ENCODE peak calls at places on chromosomes 7 and 10, in six cellular contexts. G is AG04450; A is fibroblast of lung; J is astrocyte; S is CD4-positive, alpha-beta T cell; L is GM23338. F is an unnamed sample.

GRCh38 chr7:55538538-55538937 is 33.8 kb downstream of the VOPP1 start:
- DNase-seq in G (peak), A (peak), J (peak), S (no peak), L (no peak), F (peak)

GRCh38 chr10:31759124-31759798 is 169.4 kb downstream of the ARHGAP12 start:
- DNase-seq in G (no peak), A (no peak), J (peak), S (no peak), L (peak), F (no peak)

GRCh38 chr10:116815641-116816415 is 33.5 kb upstream of the ENO4 start:
- DNase-seq in G (no peak), A (peak), J (peak), S (no peak), L (no peak), F (peak)

GRCh38 chr10:35304649-35305048 is 31.7 kb upstream of the CCNY start:
- DNase-seq in G (no peak), A (no peak), J (no peak), S (no peak), L (peak), F (no peak)

GRCh38 chr10:58641708-58642107 is 129.0 kb downstream of the BICC1 start:
- DNase-seq in G (no peak), A (peak), J (peak), S (no peak), L (peak), F (no peak)

GRCh38 chr7:111741811-111742240 is 179.5 kb upstream of the IMMP2L start:
- DNase-seq in G (peak), A (peak), J (peak), S (peak), L (peak), F (no peak)

GRCh38 chr10:89342219-89342966 is 14.6 kb downstream of the IFIT3 start:
- DNase-seq in G (no peak), A (peak), J (peak), S (no peak), L (no peak), F (no peak)

GRCh38 chr10:117137911-117138642 is at the start of gene VAX1:
- DNase-seq in G (no peak), A (no peak), J (no peak), S (no peak), L (peak), F (no peak)

GRCh38 chr10:97888641-97889262 is 39.1 kb downstream of the GOLGA7B start:
- DNase-seq in G (no peak), A (peak), J (peak), S (no peak), L (peak), F (peak)

GRCh38 chr10:9211228-9211627 is 1156.7 kb downstream of the GATA3 start:
- DNase-seq in G (no peak), A (no peak), J (no peak), S (no peak), L (peak), F (no peak)

GRCh38 chr10:117483056-117483590 is 59.4 kb upstream of the EMX2 start:
- DNase-seq in G (no peak), A (no peak), J (no peak), S (no peak), L (no peak), F (no peak)

GRCh38 chr10:31678139-31678536 is 250.5 kb downstream of the ARHGAP12 start:
- DNase-seq in G (no peak), A (no peak), J (no peak), S (no peak), L (no peak), F (no peak)

GRCh38 chr10:58385784-58386112 is 538 bp downstream of the TFAM start:
- DNase-seq in G (no peak), A (peak), J (no peak), S (no peak), L (peak), F (no peak)

GRCh38 chr7:129170373-129171021 is 17.9 kb upstream of the SMO start:
- DNase-seq in G (no peak), A (no peak), J (no peak), S (no peak), L (peak), F (no peak)

GRCh38 chr10:7787150-7787856 is 490 bp downstream of the KIN start:
- DNase-seq in G (no peak), A (peak), J (no peak), S (no peak), L (peak), F (no peak)

GRCh38 chr10:61186408-61186807 is 242.4 kb upstream of the RHOBTB1 start:
- DNase-seq in G (no peak), A (no peak), J (no peak), S (no peak), L (no peak), F (no peak)

GRCh38 chr10:61187601-61188000 is 243.6 kb upstream of the RHOBTB1 start:
- DNase-seq in G (no peak), A (no peak), J (no peak), S (no peak), L (no peak), F (no peak)

GRCh38 chr10:61181832-61182231 is 237.8 kb upstream of the RHOBTB1 start:
- DNase-seq in G (no peak), A (no peak), J (no peak), S (no peak), L (no peak), F (no peak)

GRCh38 chr10:61184429-61184828 is 240.4 kb upstream of the RHOBTB1 start:
- DNase-seq in G (no peak), A (no peak), J (no peak), S (no peak), L (no peak), F (no peak)

DNA sequence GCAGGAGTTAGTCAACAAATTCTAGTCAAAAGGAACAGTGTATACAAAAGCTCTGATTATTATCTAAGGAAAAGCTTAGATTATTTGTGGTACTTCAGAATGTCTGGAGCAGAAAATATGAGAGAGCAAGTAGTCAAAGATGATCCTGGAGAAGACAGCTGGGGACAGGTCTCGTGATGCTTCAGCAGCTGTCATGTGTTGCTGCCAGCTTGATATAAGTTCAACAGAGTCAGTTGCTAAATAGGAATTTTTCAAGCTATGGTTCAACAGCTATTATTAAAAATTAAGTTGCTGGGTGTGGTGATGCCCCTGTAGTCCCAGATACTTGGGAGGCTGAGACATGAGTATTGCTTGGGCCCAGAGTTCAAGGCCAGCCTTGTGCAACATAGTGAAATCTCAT is 240.0 kb upstream of the RHOBTB1 start:
- DNase-seq in G (no peak), A (no peak), J (no peak), S (no peak), L (no peak), F (no peak)
- TF ChIP-seq CTCF in G (no peak), A (no peak), J (no peak), S (no peak), L (no peak), F (no peak)

GRCh38 chr7:27143022-27143949 is at the start of gene HOXA5:
- DNase-seq in G (peak), A (peak), J (peak), S (no peak), L (peak), F (no peak)
- TF ChIP-seq CTCF in G (peak), A (peak), J (peak), S (no peak), L (peak), F (no peak)

DNA sequence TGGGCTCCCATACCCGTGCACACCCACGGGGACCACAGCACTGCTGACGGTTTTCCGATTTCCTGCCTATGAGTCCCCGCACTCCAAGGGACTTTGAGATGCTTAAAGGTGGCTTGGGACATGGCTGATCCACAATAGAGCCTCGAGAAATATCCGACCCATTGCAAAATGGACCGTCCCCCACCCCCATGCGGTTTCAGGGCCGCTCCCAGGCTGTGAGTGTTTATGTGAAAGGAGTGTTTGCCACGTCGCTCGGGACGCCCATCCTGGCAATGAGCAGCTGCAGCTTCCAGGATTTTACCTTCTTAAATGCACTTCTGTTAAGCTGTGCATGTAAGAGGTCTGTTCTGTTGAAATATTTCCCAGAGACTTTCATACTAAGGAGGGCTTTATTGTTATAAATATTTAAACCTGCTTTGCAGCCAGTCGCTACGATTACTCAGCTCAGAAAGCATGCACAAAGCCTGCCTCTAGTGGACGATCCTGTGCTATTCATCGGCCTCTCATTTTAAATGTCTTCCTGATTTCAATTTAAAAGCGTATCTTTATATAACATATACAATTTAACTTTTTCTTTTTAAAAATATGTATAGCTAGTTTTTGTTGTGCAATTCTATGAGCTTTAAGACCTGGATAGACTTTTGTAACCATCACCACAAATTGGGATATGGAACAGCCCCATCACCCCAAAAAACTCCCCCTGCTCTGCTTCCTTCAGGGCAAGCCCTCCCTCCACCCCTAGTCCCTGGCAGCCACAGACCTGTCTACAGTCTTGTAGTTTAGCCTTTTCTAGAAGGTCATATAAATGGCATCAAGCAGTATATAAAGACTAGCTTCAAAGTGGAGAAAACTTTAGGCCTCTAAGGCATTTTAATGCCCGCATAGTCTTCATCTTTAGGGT is 418.3 kb downstream of the PAXIP1 start:
- DNase-seq in G (no peak), A (peak), J (peak), S (no peak), L (no peak), F (no peak)
- TF ChIP-seq CTCF in G (no peak), A (no peak), J (peak), S (no peak), L (no peak), F (no peak)

DNA sequence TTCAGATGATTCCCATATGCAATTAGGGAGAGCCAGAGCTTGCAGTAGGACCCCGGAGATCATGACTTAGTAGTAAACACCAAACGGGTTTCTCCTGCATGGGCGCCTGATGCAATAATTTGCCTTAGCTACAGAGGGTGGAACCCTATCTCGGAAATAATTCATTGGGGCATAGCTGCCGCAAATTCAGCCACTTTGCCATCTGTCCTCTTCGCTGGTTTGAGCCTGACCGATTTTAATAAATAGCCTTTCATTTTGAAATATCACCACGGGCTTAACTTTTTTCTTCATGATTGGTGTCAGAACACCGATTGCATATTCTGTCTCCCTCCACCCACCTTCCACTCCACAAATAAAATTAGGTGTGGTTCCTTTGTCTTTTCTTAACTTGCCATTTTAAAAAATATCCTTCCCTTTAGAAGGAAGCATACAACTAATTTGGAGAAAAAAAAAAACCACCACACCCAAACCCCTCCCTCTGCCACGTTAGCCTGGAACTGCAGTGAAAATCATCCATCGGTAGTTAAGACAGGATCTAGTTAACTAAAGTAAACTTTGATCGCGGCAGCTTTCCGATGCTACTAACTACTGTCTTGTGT is 1.5 kb downstream of the GARS1 start:
- DNase-seq in G (no peak), A (peak), J (no peak), S (no peak), L (peak), F (no peak)
- TF ChIP-seq CTCF in G (no peak), A (no peak), J (no peak), S (no peak), L (no peak), F (no peak)

GRCh38 chr7:142908921-142909870 is 23.7 kb upstream of the TRPV6 start:
- DNase-seq in G (no peak), A (no peak), J (no peak), S (no peak), L (peak), F (no peak)
- TF ChIP-seq CTCF in G (no peak), A (no peak), J (no peak), S (no peak), L (peak), F (peak)

GRCh38 chr7:100271716-100272537 is 35.6 kb upstream of the SPDYE3 start:
- DNase-seq in G (peak), A (peak), J (peak), S (peak), L (peak), F (peak)
- TF ChIP-seq CTCF in G (peak), A (peak), J (no peak), S (no peak), L (peak), F (peak)

GRCh38 chr10:15439381-15439837 is 68.3 kb upstream of the FAM171A1 start:
- DNase-seq in G (no peak), A (peak), J (no peak), S (no peak), L (peak), F (no peak)
- TF ChIP-seq CTCF in G (peak), A (peak), J (peak), S (no peak), L (no peak), F (peak)

DNA sequence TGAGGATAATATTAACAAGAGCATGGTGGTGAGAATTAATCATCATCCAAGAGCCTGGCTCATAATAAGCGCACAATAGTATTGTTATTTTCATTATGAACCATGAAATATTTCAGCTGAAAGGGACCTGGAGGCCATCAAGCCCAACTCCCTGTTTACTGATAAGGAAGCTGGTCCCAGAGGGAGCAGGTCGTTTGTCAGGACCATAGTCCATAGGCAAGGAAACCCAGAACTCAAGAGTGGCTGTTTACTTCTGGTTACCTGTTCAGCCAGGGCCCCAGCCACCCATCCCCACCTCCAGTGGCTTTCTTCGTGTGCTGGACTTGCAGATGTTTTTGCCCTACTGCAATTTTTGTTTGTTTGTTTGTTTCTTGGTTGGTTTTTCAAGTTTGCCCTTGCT is 151.9 kb downstream of the TPST1 start:
- DNase-seq in G (no peak), A (no peak), J (no peak), S (no peak), L (no peak), F (no peak)
- TF ChIP-seq CTCF in G (no peak), A (no peak), J (no peak), S (no peak), L (no peak), F (no peak)